ENCODE peak calls at places on chromosomes 13 and 19, in eight cellular contexts. M is GM23248, Z is gastrocnemius medialis, X is fibroblast of lung, U is cardiac muscle cell, V is mesendoderm, I is Peyer's patch, J is tibial nerve. A is an unnamed sample.

GRCh38 chr19:42569193-42569592 is 25.5 kb downstream of the CEACAM8 start:
- DNase-seq in X (no peak), Z (no peak), V (no peak), M (no peak), J (no peak), I (no peak), U (no peak), A (no peak)

GRCh38 chr13:111597041-111598017 is 276.9 kb downstream of the TEX29 start:
- DNase-seq in J (no peak), I (no peak), X (no peak), Z (no peak), M (no peak), V (no peak), U (no peak), A (no peak)

GRCh38 chr13:60335531-60335930 is 61.5 kb upstream of the TDRD3 start:
- DNase-seq in J (no peak), U (peak; percentile 27), V (peak; percentile 25), Z (no peak), M (peak; percentile 55), I (no peak), X (peak; percentile 20), A (no peak)

GRCh38 chr13:52447815-52448552 is 2.5 kb downstream of the VPS36 start:
- DNase-seq in Z (no peak), M (no peak), X (peak; percentile 13), I (no peak), V (peak; percentile 6), U (no peak), J (no peak), A (no peak)

GRCh38 chr19:6161271-6161850 is 25.9 kb downstream of the ACSBG2 start:
- DNase-seq in M (peak; percentile 14), Z (peak; percentile 12), V (peak; percentile 33), X (no peak), I (no peak), J (no peak), U (peak; percentile 7), A (peak; percentile 60)

GRCh38 chr19:43464089-43464775 is 1.2 kb downstream of the LYPD3 start:
- DNase-seq in V (no peak), J (peak; percentile 84), X (no peak), M (peak; percentile 81), I (peak; percentile 81), Z (no peak), U (no peak), A (no peak)

GRCh38 chr13:109592776-109593175 is 193.6 kb downstream of the IRS2 start:
- DNase-seq in M (no peak), I (no peak), Z (no peak), J (no peak), U (no peak), X (no peak), V (no peak), A (no peak)

GRCh38 chr19:4064551-4065260 is 2.0 kb downstream of the ZBTB7A start:
- DNase-seq in U (peak; percentile 43), Z (peak; percentile 67), M (peak; percentile 65), J (no peak), I (peak; percentile 74), V (peak; percentile 53), X (peak; percentile 32), A (no peak)

GRCh38 chr19:7366701-7367420 is 18.1 kb downstream of the ARHGEF18 start:
- DNase-seq in J (no peak), M (peak; percentile 12), V (peak; percentile 68), X (peak; percentile 43), I (no peak), Z (no peak), U (peak; percentile 59), A (no peak)

GRCh38 chr13:42926043-42926442 is 66.0 kb downstream of the EPSTI1 start:
- DNase-seq in J (no peak), M (no peak), I (no peak), Z (no peak), U (no peak), X (no peak), V (no peak), A (no peak)
- H3K4me1 ChIP-seq in J (no peaks in the 10 kb centered on the region), M (no peaks in the 10 kb centered on the region), I (no peaks in the 10 kb centered on the region), Z (peaks cover 3% of the 10 kb centered on the region), U (peaks cover 4% of the 10 kb centered on the region), X (no peaks in the 10 kb centered on the region), V (no peaks in the 10 kb centered on the region), A (no peaks in the 10 kb centered on the region)

GRCh38 chr13:99691552-99691951 is 190.3 kb downstream of the TM9SF2 start:
- DNase-seq in X (no peak), U (no peak), M (no peak), J (no peak), I (no peak), V (no peak), Z (no peak), A (no peak)

GRCh38 chr13:99687728-99688397 is 186.6 kb downstream of the TM9SF2 start:
- DNase-seq in X (peak; percentile 70), V (peak; percentile 98), Z (no peak), M (no peak), J (no peak), U (no peak), I (no peak), A (no peak)

GRCh38 chr13:99690426-99691189 is 189.3 kb downstream of the TM9SF2 start:
- DNase-seq in I (no peak), U (no peak), V (peak; percentile 24), J (no peak), X (no peak), Z (no peak), M (no peak), A (no peak)

GRCh38 chr13:99688776-99689175 is 187.5 kb downstream of the TM9SF2 start:
- DNase-seq in V (peak; percentile 26), U (no peak), I (no peak), Z (no peak), J (no peak), M (no peak), X (no peak), A (no peak)

GRCh38 chr13:99689955-99690354 is 188.7 kb downstream of the TM9SF2 start:
- DNase-seq in J (no peak), Z (no peak), U (no peak), I (no peak), V (peak; percentile 58), M (no peak), X (no peak), A (no peak)
- H3K27ac ChIP-seq in J (no peak overlapping the region), Z (no peak overlapping the region), U (no peak overlapping the region), I (no peak overlapping the region), V (no peak overlapping the region), M (no peak overlapping the region), X (no peak overlapping the region), A (no peak overlapping the region)

GRCh38 chr19:54691582-54692293 is 29.0 kb downstream of the LILRB4 start:
- DNase-seq in U (no peak), Z (no peak), I (no peak), M (no peak), X (no peak), V (no peak), J (no peak), A (no peak)
- H3K27me3 ChIP-seq in U (no peaks in the 10 kb centered on the region), Z (no peaks in the 10 kb centered on the region), I (no peaks in the 10 kb centered on the region), M (no peaks in the 10 kb centered on the region), X (no peaks in the 10 kb centered on the region), V (no peaks in the 10 kb centered on the region), J (no peaks in the 10 kb centered on the region), A (no peaks in the 10 kb centered on the region)

GRCh38 chr19:33375760-33376159 is 2.3 kb downstream of the CEBPG start:
- DNase-seq in V (no peak), Z (no peak), M (peak; percentile 61), I (no peak), J (no peak), U (peak; percentile 72), X (peak; percentile 62), A (no peak)

GRCh38 chr19:33376931-33377557 is 3.5 kb downstream of the CEBPG start:
- DNase-seq in I (no peak), M (no peak), U (no peak), X (no peak), J (no peak), V (no peak), Z (no peak), A (no peak)

GRCh38 chr19:33379151-33379829 is 5.8 kb downstream of the CEBPG start:
- DNase-seq in M (no peak), J (no peak), Z (no peak), V (no peak), X (no peak), I (no peak), U (no peak), A (no peak)

GRCh38 chr19:33376423-33376822 is 2.9 kb downstream of the CEBPG start:
- DNase-seq in V (no peak), U (peak; percentile 84), M (peak; percentile 94), J (peak; percentile 71), Z (peak; percentile 63), X (peak; percentile 89), I (no peak), A (peak; percentile 94)

GRCh38 chr19:33377586-33378475 is 4.3 kb downstream of the CEBPG start:
- DNase-seq in Z (no peak), X (peak; percentile 15), V (no peak), I (no peak), U (no peak), M (peak; percentile 76), J (no peak), A (no peak)
- H3K4me1 ChIP-seq in Z (peaks cover 40% of the 10 kb centered on the region), X (peaks cover 6% of the 10 kb centered on the region), V (peaks cover 5% of the 10 kb centered on the region), I (no peaks in the 10 kb centered on the region), U (peaks cover 5% of the 10 kb centered on the region), M (peaks cover 36% of the 10 kb centered on the region), J (peaks cover 61% of the 10 kb centered on the region), A (no peaks in the 10 kb centered on the region)

GRCh38 chr19:18659281-18660050 is 22.6 kb downstream of the KLHL26 start:
- DNase-seq in U (peak; percentile 45), V (no peak), M (peak; percentile 38), X (peak; percentile 56), J (peak; percentile 34), Z (no peak), I (no peak), A (peak; percentile 85)
- H3K27ac ChIP-seq in U (no peak overlapping the region), V (no peak overlapping the region), M (no peak overlapping the region), X (peak overlapping the region; percentile 58), J (peak overlapping the region; percentile 74), Z (peak overlapping the region; percentile 86), I (peak overlapping the region; percentile 40), A (peak overlapping the region; percentile 83)

GRCh38 chr13:44543424-44543823 is 32.7 kb downstream of the TSC22D1 start:
- DNase-seq in Z (no peak), V (no peak), I (no peak), J (no peak), X (no peak), M (no peak), U (no peak), A (no peak)
- H3K27me3 ChIP-seq in Z (no peaks in the 10 kb centered on the region), V (no peaks in the 10 kb centered on the region), I (no peaks in the 10 kb centered on the region), J (no peaks in the 10 kb centered on the region), X (no peaks in the 10 kb centered on the region), M (no peaks in the 10 kb centered on the region), U (no peaks in the 10 kb centered on the region), A (no peaks in the 10 kb centered on the region)

A was measured in right atrium auricular region.